ENCODE peak calls at places on chromosomes 3 and 15, in seven cellular contexts. P is AG09309, K is A549, L is left ventricle myocardium inferior, Q is mammary epithelial cell, Y is epithelial cell of proximal tubule, E is adrenal gland. J is an unnamed sample.

GRCh38 chr3:97687734-97688133 is 76.8 kb upstream of the ARL6 start:
- DNase-seq in P (no peak), K (no peak), Y (peak; percentile 65), Q (peak; percentile 30), E (no peak), L (no peak), J (no peak)

GRCh38 chr3:113659121-113659531 is 37.3 kb downstream of the USF3 start:
- DNase-seq in Y (no peak), E (no peak), P (no peak), K (no peak), Q (no peak), L (no peak), J (no peak)

GRCh38 chr15:40310001-40310959 is 2.5 kb upstream of the PLCB2 start:
- DNase-seq in P (no peak), Y (no peak), Q (no peak), K (peak; percentile 45), E (peak; percentile 64), L (peak; percentile 62), J (peak; percentile 44)

GRCh38 chr15:80785335-80785734 is 6.2 kb downstream of the CEMIP start:
- DNase-seq in L (no peak), Q (no peak), K (no peak), E (no peak), P (no peak), Y (no peak), J (peak; percentile 18)

GRCh38 chr3:53161820-53162671 is 1.0 kb downstream of the PRKCD start:
- DNase-seq in L (peak; percentile 44), Y (no peak), P (no peak), K (peak; percentile 33), Q (peak; percentile 48), E (no peak), J (peak; percentile 16)

GRCh38 chr3:110932515-110933095 is 139.0 kb upstream of the NECTIN3 start:
- DNase-seq in Q (no peak), P (no peak), K (no peak), E (no peak), L (no peak), Y (peak; percentile 19), J (no peak)

GRCh38 chr3:138400651-138401070 is 33.8 kb upstream of the ESYT3 start:
- DNase-seq in L (no peak), Q (no peak), E (no peak), Y (no peak), P (no peak), K (no peak), J (no peak)

GRCh38 chr3:63990204-63990603 is 33.1 kb downstream of the PSMD6 start:
- DNase-seq in K (no peak), P (no peak), Y (no peak), Q (no peak), L (no peak), E (no peak), J (no peak)

GRCh38 chr15:41557673-41558399 is 1.2 kb upstream of the TYRO3 start:
- DNase-seq in Y (no peak), Q (peak; percentile 49), L (peak; percentile 65), E (peak; percentile 86), P (no peak), K (peak; percentile 67), J (peak; percentile 45)

GRCh38 chr15:67116742-67117141 is 51.3 kb downstream of the SMAD3 start:
- DNase-seq in P (no peak), Y (no peak), L (no peak), K (peak; percentile 79), Q (no peak), E (no peak), J (no peak)

GRCh38 chr3:197578376-197578775 is 22.6 kb upstream of the BDH1 start:
- DNase-seq in P (no peak), Y (no peak), E (no peak), Q (no peak), K (no peak), L (no peak), J (no peak)

GRCh38 chr3:56355570-56356185 is 112.6 kb downstream of the ERC2 start:
- DNase-seq in L (no peak), Q (peak; percentile 22), K (no peak), E (no peak), Y (no peak), P (no peak), J (no peak)

GRCh38 chr15:48501208-48501607 is 144.3 kb downstream of the FBN1 start:
- DNase-seq in L (no peak), E (no peak), K (no peak), Q (no peak), Y (no peak), P (no peak), J (no peak)

GRCh38 chr15:52181938-52182780 is 9.0 kb downstream of the GNB5 start:
- DNase-seq in P (no peak), Q (no peak), Y (no peak), K (no peak), L (no peak), E (no peak), J (no peak)

GRCh38 chr3:178671261-178672191 is 135.3 kb downstream of the KCNMB2 start:
- DNase-seq in Y (peak; percentile 50), E (no peak), L (no peak), P (peak; percentile 57), K (no peak), Q (peak; percentile 84), J (peak; percentile 1)

GRCh38 chr3:176510097-176510496 is 687.2 kb downstream of the TBL1XR1 start:
- DNase-seq in Q (no peak), Y (no peak), P (no peak), E (no peak), K (no peak), L (no peak), J (no peak)

GRCh38 chr3:23159929-23160328 is 43.2 kb upstream of the UBE2E2 start:
- DNase-seq in K (no peak), Q (peak; percentile 80), L (no peak), Y (peak; percentile 94), P (peak; percentile 62), E (no peak), J (peak; percentile 92)

GRCh38 chr15:38068600-38068999 is 134.2 kb downstream of the TMCO5A start:
- DNase-seq in L (no peak), Q (no peak), K (no peak), E (no peak), Y (no peak), P (no peak), J (no peak)
- H3K4me3 ChIP-seq in L (peak overlapping the region; percentile 44), Q (no peak overlapping the region), K (no peak overlapping the region), E (no peak overlapping the region), Y (no peak overlapping the region), P (peak overlapping the region; percentile 27), J (no peak overlapping the region)

GRCh38 chr15:32822739-32823138 is 104.9 kb downstream of the GREM1 start:
- DNase-seq in Y (no peak), K (no peak), E (no peak), P (no peak), L (no peak), Q (no peak), J (no peak)

GRCh38 chr15:32818758-32819405 is 101.1 kb downstream of the GREM1 start:
- DNase-seq in P (peak; percentile 97), Y (no peak), K (no peak), L (no peak), Q (no peak), E (no peak), J (peak; percentile 93)

GRCh38 chr15:32819406-32819930 is 101.7 kb downstream of the GREM1 start:
- DNase-seq in E (no peak), P (no peak), K (no peak), L (no peak), Q (no peak), Y (no peak), J (peak; percentile 50)

DNA sequence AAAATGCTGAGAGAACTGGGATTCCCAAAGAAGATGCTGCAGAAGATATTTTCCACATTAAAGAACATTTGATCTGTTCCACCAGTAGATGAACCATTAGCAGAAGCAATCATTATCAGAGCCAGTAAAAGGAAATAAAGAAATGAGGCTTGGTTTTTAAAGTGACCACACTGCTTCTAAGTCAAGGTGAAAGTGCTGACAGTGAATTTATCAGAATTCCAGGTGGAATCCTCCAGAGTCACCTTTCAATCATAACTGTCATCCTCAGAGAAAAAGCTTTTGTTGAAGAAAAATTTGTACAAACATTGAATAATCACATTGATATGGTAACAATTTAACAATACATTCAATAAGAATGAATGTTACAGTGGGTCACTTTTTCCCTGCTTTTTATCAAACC is 99.8 kb downstream of the GREM1 start:
- DNase-seq in Q (no peak), P (no peak), E (no peak), K (no peak), L (no peak), Y (no peak), J (no peak)
- TF ChIP-seq CTCF in Q (no peak), P (no peak), E (no peak), K (no peak), L (no peak), Y (no peak), J (no peak)

DNA sequence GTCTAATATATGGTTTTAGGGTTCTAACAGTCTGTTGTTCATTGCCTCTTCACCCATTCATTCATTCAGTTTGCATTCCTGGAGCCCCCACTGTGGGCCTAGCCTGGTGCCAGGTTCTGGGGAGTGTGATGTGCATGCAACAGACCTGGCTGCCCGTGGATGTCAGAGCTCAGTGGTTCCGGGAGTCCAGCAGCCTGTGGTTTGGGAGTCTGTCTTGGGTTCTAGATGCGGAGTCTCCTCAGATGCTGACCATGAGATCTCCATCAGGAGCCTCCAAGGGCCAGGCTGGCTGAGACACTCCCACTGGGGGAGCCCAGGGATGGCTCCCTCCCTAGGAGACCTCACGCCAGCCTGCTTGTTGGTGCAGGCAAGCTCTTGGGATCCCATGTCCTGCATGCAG is 92.1 kb upstream of the SEC13 start:
- DNase-seq in Q (no peak), K (no peak), P (no peak), E (no peak), Y (no peak), L (no peak), J (no peak)
- H3K4me3 ChIP-seq in Q (no peak overlapping the region), K (no peak overlapping the region), P (no peak overlapping the region), E (no peak overlapping the region), Y (no peak overlapping the region), L (no peak overlapping the region), J (no peak overlapping the region)

GRCh38 chr3:141368925-141369794 is 856 bp downstream of the ZBTB38 start:
- DNase-seq in P (peak; percentile 63), Y (no peak), E (no peak), L (no peak), Q (no peak), K (no peak), J (peak; percentile 93)

GRCh38 chr3:141372656-141373055 is 4.4 kb downstream of the ZBTB38 start:
- DNase-seq in Y (no peak), Q (no peak), E (no peak), K (no peak), L (no peak), P (no peak), J (no peak)

GRCh38 chr3:141371882-141372281 is 3.6 kb downstream of the ZBTB38 start:
- DNase-seq in K (no peak), E (no peak), L (no peak), Q (no peak), P (no peak), Y (no peak), J (no peak)

GRCh38 chr3:141368062-141368924 is at the start of gene ZBTB38:
- DNase-seq in Q (peak; percentile 92), E (peak; percentile 96), K (peak; percentile 95), Y (peak; percentile 69), P (peak; percentile 74), L (peak; percentile 88), J (peak; percentile 95)

DNA sequence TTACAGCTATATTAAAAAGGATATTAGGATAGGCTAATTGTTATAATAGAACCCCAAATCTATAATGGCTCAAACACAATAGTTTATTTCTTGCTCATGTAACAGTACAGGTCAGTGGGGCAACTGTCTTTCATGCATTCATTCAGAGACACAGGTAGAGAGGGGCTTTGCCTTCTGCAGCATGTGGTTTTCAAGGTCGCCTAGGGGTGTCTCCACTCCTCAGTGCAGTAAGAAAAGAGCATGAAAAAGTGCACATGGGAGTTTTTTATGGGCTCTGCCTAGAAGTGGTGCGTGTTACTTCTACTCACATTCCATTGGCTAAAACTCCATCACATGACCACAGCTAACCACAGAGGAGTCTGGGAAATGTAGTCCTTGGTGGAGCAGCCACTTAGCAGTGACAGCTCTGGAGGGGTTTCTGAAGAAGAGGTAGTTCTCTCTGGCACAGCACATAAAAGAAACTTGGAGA is 1.8 kb downstream of the ZBTB38 start:
- DNase-seq in L (no peak), P (peak; percentile 63), Q (peak; percentile 46), E (peak; percentile 73), Y (no peak), K (peak; percentile 69), J (peak; percentile 96)
- TF ChIP-seq CTCF in L (peak; percentile 46), P (no peak), Q (no peak), E (peak; percentile 20), Y (no peak), K (no peak), J (peak; percentile 52)